ENCODE peak calls at places on chromosome 16, in eight cellular contexts. V, W, L, E, G, I, O and D are unnamed samples.

GRCh38 chr16:11140867-11141266 is 115.1 kb downstream of the SOCS1 start:
- DNase-seq in L (no peak), I (no peak), V (no peak), E (no peak), O (peak), G (no peak), W (no peak), D (no peak)

GRCh38 chr16:70162041-70162451 is 11.5 kb upstream of the CLEC18C start:
- DNase-seq in O (no peak), W (peak), E (no peak), G (no peak), V (peak), I (no peak), L (no peak), D (peak)

GRCh38 chr16:68451656-68452055 is 3.3 kb upstream of the SMPD3 start:
- DNase-seq in W (no peak), O (no peak), G (no peak), E (no peak), V (no peak), L (no peak), I (no peak), D (no peak)

GRCh38 chr16:54194008-54194731 is 92.4 kb downstream of the IRX3 start:
- DNase-seq in O (peak), W (no peak), L (peak), I (peak), V (peak), E (peak), G (no peak), D (peak)

GRCh38 chr16:73068546-73069401 is 20.8 kb upstream of the ZFHX3 start:
- DNase-seq in W (no peak), L (peak), V (peak), E (no peak), I (peak), G (no peak), O (peak), D (peak)

GRCh38 chr16:56198044-56198754 is 6.9 kb downstream of the GNAO1 start:
- DNase-seq in L (no peak), G (no peak), I (no peak), E (no peak), W (no peak), O (no peak), V (no peak), D (no peak)

GRCh38 chr16:65745-66144 is 6.7 kb downstream of the RHBDF1 start:
- DNase-seq in E (peak), V (peak), L (peak), G (peak), I (peak), O (peak), W (peak), D (no peak)

GRCh38 chr16:12420661-12421209 is 383.0 kb downstream of the CPPED1 start:
- DNase-seq in V (no peak), G (no peak), W (no peak), E (no peak), O (no peak), L (no peak), I (no peak), D (no peak)

GRCh38 chr16:85929259-85929704 is 30.3 kb downstream of the IRF8 start:
- DNase-seq in O (no peak), W (no peak), G (no peak), V (no peak), E (no peak), L (no peak), I (no peak), D (no peak)

GRCh38 chr16:22018559-22018958 is 10.6 kb downstream of the MOSMO start:
- DNase-seq in O (no peak), L (no peak), G (no peak), W (no peak), V (no peak), I (no peak), E (no peak), D (peak)

GRCh38 chr16:81657224-81657623 is 121.9 kb upstream of the PLCG2 start:
- DNase-seq in L (no peak), E (no peak), O (no peak), G (no peak), V (no peak), W (no peak), I (no peak), D (no peak)

GRCh38 chr16:4288148-4288921 is 15.5 kb upstream of the TFAP4 start:
- DNase-seq in I (peak), W (peak), G (peak), V (peak), O (peak), E (peak), L (peak), D (peak)
- TF ChIP-seq CTCF in I (peak), W (peak), G (peak), V (peak), O (peak), E (peak), L (peak), D (peak)

GRCh38 chr16:1971678-1972489 is at the start of gene TBL3:
- DNase-seq in L (peak), V (peak), E (peak), W (peak), G (peak), O (peak), I (peak), D (peak)
- TF ChIP-seq CTCF in L (peak), V (no peak), E (no peak), W (no peak), G (no peak), O (no peak), I (no peak), D (no peak)

DNA sequence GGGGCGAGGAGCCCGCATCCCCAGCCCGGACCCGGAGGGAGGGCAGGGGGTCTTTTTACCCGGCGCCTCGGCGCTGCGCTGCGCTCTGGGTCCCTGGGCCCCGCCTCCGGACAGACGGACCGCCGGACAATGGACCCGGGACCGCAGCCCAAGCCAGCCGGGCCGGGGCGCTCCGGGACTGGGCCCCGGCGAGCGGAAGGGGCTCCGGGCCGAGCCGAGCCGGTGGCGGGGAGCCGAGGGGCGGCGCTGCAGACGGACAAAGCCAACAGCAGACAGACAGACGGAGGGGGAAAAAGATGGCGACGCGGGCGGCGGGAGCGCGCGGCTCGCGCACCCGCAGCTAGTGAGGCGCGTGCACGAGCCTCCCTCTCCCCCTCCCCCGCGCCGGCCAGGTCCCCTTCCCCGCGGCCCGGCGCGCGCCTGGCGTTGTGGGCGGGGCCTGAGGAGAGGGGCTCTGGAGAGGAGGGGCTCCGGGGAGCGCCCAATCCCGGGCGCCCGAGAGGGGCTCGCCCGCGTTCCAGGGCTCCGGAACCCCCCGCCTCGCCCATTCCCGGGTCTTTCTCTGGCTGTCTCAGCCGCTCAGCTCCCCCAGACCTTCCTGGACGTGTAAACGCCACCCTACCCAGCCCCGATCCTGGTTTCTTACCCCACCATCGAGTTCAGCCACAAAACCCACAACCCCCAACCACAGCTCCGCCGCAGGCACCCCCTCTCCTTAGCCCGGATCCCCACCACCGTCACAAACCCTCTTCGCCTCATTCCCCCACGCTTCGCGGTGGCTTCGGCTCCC is at the start of gene ZNF821:
- DNase-seq in W (peak), E (peak), L (peak), G (peak), V (peak), O (peak), I (peak), D (peak)
- TF ChIP-seq CTCF in W (peak), E (no peak), L (peak), G (peak), V (no peak), O (no peak), I (peak), D (no peak)

GRCh38 chr16:30534368-30535105 is at the start of gene ZNF747:
- DNase-seq in V (peak), E (peak), O (peak), I (peak), W (peak), G (peak), L (peak), D (peak)

GRCh38 chr16:30533146-30533522 is 1.5 kb downstream of the ZNF747 start:
- DNase-seq in W (no peak), G (no peak), O (no peak), L (no peak), E (peak), I (no peak), V (no peak), D (no peak)

GRCh38 chr16:30533748-30534367 is 800 bp downstream of the ZNF747 start:
- DNase-seq in E (no peak), G (no peak), O (no peak), V (no peak), W (no peak), I (no peak), L (no peak), D (no peak)

GRCh38 chr16:30535106-30535776 is 583 bp upstream of the ZNF747 start:
- DNase-seq in E (no peak), W (no peak), V (no peak), G (no peak), O (no peak), L (no peak), I (no peak), D (peak)

DNA sequence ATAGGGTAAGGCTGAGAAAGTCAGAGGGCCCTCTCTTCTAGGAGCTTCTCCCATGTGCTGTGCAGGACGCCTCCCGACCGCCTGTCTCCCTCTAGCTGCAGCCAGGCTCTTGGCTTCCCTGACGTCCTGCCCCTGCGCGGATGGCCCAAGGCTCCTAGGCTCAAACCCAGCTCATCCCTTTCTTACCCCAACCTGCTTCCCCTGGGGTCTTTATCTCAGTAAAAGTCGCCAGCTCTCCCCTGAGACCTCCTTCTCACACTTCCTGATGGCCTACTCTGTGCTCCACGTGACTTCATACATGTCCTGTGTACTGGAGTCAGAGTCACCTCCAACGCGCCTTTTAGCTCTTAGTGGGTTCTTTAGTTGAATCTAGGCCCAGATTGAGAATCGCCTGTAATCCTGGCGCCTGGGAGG is 1.1 kb upstream of the ZNF747 start:
- DNase-seq in V (peak), I (peak), O (peak), L (peak), G (peak), E (peak), W (no peak), D (peak)
- TF ChIP-seq CTCF in V (peak), I (peak), O (no peak), L (peak), G (peak), E (peak), W (no peak), D (peak)

GRCh38 chr16:89051521-89052166 is 42.0 kb upstream of the ACSF3 start:
- DNase-seq in W (no peak), O (no peak), L (no peak), G (no peak), V (no peak), E (no peak), I (no peak), D (no peak)
- TF ChIP-seq CTCF in W (no peak), O (no peak), L (no peak), G (no peak), V (no peak), E (no peak), I (no peak), D (no peak)

GRCh38 chr16:88754912-88755744 is 29.9 kb downstream of the PIEZO1 start:
- DNase-seq in V (peak), E (no peak), G (no peak), W (no peak), L (no peak), I (no peak), O (no peak), D (peak)
- TF ChIP-seq CTCF in V (no peak), E (no peak), G (no peak), W (no peak), L (no peak), I (no peak), O (no peak), D (no peak)